ENCODE peak calls at places on chromosomes 3 and 15, in ten cellular contexts. One of them, this sample, is unnamed.

GRCh38 chr3:111999924-112000835 is 1.5 kb downstream of the TAGLN3 start:
- DNase-seq in HTR-8/SVneo: no peak
- DNase-seq in stimulated activated CD8-positive, alpha-beta memory T cell treated with anti-CD3 and anti-CD28 coated beads, Interleukin-15, amount 100 ng/mL, for 24 hours: no peak
- DNase-seq in AG04449: no peak
- DNase-seq in upper lobe of right lung: no peak
- DNase-seq in central memory CD4-positive, alpha-beta T cell: no peak
- DNase-seq in activated naive CD4-positive, alpha-beta T cell: no peak
- DNase-seq in DMS53: no peak
- DNase-seq in right lobe of liver: no peak
- DNase-seq in HEK293T: no peak
- DNase-seq in this sample: no peak

GRCh38 chr15:35932541-35932940 is 386.6 kb upstream of the DPH6 start:
- DNase-seq in HTR-8/SVneo: no peak
- DNase-seq in stimulated activated CD8-positive, alpha-beta memory T cell treated with anti-CD3 and anti-CD28 coated beads, Interleukin-15, amount 100 ng/mL, for 24 hours: no peak
- DNase-seq in AG04449: no peak
- DNase-seq in upper lobe of right lung: no peak
- DNase-seq in central memory CD4-positive, alpha-beta T cell: no peak
- DNase-seq in activated naive CD4-positive, alpha-beta T cell: no peak
- DNase-seq in DMS53: no peak
- DNase-seq in right lobe of liver: no peak
- DNase-seq in HEK293T: no peak
- DNase-seq in this sample: no peak

GRCh38 chr3:36907911-36908646 is 36.8 kb downstream of the TRANK1 start:
- DNase-seq in HTR-8/SVneo: peak
- DNase-seq in stimulated activated CD8-positive, alpha-beta memory T cell treated with anti-CD3 and anti-CD28 coated beads, Interleukin-15, amount 100 ng/mL, for 24 hours: no peak
- DNase-seq in AG04449: no peak
- DNase-seq in upper lobe of right lung: no peak
- DNase-seq in central memory CD4-positive, alpha-beta T cell: peak
- DNase-seq in activated naive CD4-positive, alpha-beta T cell: peak
- DNase-seq in DMS53: peak
- DNase-seq in right lobe of liver: peak
- DNase-seq in HEK293T: no peak
- DNase-seq in this sample: peak

GRCh38 chr15:72835289-72835890 is 51.8 kb upstream of the ADPGK start:
- DNase-seq in HTR-8/SVneo: no peak
- DNase-seq in stimulated activated CD8-positive, alpha-beta memory T cell treated with anti-CD3 and anti-CD28 coated beads, Interleukin-15, amount 100 ng/mL, for 24 hours: no peak
- DNase-seq in AG04449: no peak
- DNase-seq in upper lobe of right lung: no peak
- DNase-seq in central memory CD4-positive, alpha-beta T cell: no peak
- DNase-seq in activated naive CD4-positive, alpha-beta T cell: no peak
- DNase-seq in DMS53: peak
- DNase-seq in right lobe of liver: no peak
- DNase-seq in HEK293T: peak
- DNase-seq in this sample: no peak

GRCh38 chr15:97902140-97902780 is 58.2 kb upstream of the ARRDC4 start:
- DNase-seq in HTR-8/SVneo: no peak
- DNase-seq in stimulated activated CD8-positive, alpha-beta memory T cell treated with anti-CD3 and anti-CD28 coated beads, Interleukin-15, amount 100 ng/mL, for 24 hours: no peak
- DNase-seq in AG04449: no peak
- DNase-seq in upper lobe of right lung: no peak
- DNase-seq in central memory CD4-positive, alpha-beta T cell: no peak
- DNase-seq in activated naive CD4-positive, alpha-beta T cell: no peak
- DNase-seq in DMS53: no peak
- DNase-seq in right lobe of liver: no peak
- DNase-seq in HEK293T: no peak
- DNase-seq in this sample: no peak

GRCh38 chr15:75738647-75739325 is 26.1 kb upstream of the CSPG4 start:
- DNase-seq in HTR-8/SVneo: peak
- DNase-seq in stimulated activated CD8-positive, alpha-beta memory T cell treated with anti-CD3 and anti-CD28 coated beads, Interleukin-15, amount 100 ng/mL, for 24 hours: peak
- DNase-seq in AG04449: no peak
- DNase-seq in upper lobe of right lung: peak
- DNase-seq in central memory CD4-positive, alpha-beta T cell: peak
- DNase-seq in activated naive CD4-positive, alpha-beta T cell: peak
- DNase-seq in DMS53: peak
- DNase-seq in right lobe of liver: peak
- DNase-seq in HEK293T: peak
- DNase-seq in this sample: peak

GRCh38 chr3:156274791-156275190 is 154.4 kb downstream of the KCNAB1 start:
- DNase-seq in HTR-8/SVneo: no peak
- DNase-seq in stimulated activated CD8-positive, alpha-beta memory T cell treated with anti-CD3 and anti-CD28 coated beads, Interleukin-15, amount 100 ng/mL, for 24 hours: no peak
- DNase-seq in AG04449: no peak
- DNase-seq in upper lobe of right lung: no peak
- DNase-seq in central memory CD4-positive, alpha-beta T cell: no peak
- DNase-seq in activated naive CD4-positive, alpha-beta T cell: no peak
- DNase-seq in DMS53: no peak
- DNase-seq in right lobe of liver: no peak
- DNase-seq in HEK293T: no peak
- DNase-seq in this sample: no peak

GRCh38 chr15:63067976-63068743 is 25.6 kb downstream of the TPM1 start:
- DNase-seq in HTR-8/SVneo: no peak
- DNase-seq in stimulated activated CD8-positive, alpha-beta memory T cell treated with anti-CD3 and anti-CD28 coated beads, Interleukin-15, amount 100 ng/mL, for 24 hours: no peak
- DNase-seq in AG04449: no peak
- DNase-seq in upper lobe of right lung: no peak
- DNase-seq in central memory CD4-positive, alpha-beta T cell: no peak
- DNase-seq in activated naive CD4-positive, alpha-beta T cell: no peak
- DNase-seq in DMS53: no peak
- DNase-seq in right lobe of liver: no peak
- DNase-seq in HEK293T: no peak
- DNase-seq in this sample: no peak

GRCh38 chr15:101604124-101604874 is 47.9 kb downstream of the TM2D3 start:
- DNase-seq in HTR-8/SVneo: no peak
- DNase-seq in stimulated activated CD8-positive, alpha-beta memory T cell treated with anti-CD3 and anti-CD28 coated beads, Interleukin-15, amount 100 ng/mL, for 24 hours: no peak
- DNase-seq in AG04449: no peak
- DNase-seq in upper lobe of right lung: no peak
- DNase-seq in central memory CD4-positive, alpha-beta T cell: no peak
- DNase-seq in activated naive CD4-positive, alpha-beta T cell: no peak
- DNase-seq in DMS53: no peak
- DNase-seq in right lobe of liver: no peak
- DNase-seq in HEK293T: peak
- DNase-seq in this sample: no peak

GRCh38 chr15:58227706-58228543 is 89.7 kb downstream of the AQP9 start:
- DNase-seq in HTR-8/SVneo: peak
- DNase-seq in stimulated activated CD8-positive, alpha-beta memory T cell treated with anti-CD3 and anti-CD28 coated beads, Interleukin-15, amount 100 ng/mL, for 24 hours: peak
- DNase-seq in AG04449: peak
- DNase-seq in upper lobe of right lung: peak
- DNase-seq in central memory CD4-positive, alpha-beta T cell: peak
- DNase-seq in activated naive CD4-positive, alpha-beta T cell: peak
- DNase-seq in DMS53: peak
- DNase-seq in right lobe of liver: peak
- DNase-seq in HEK293T: peak
- DNase-seq in this sample: peak

GRCh38 chr15:70014860-70015490 is 82.7 kb downstream of the TLE3 start:
- DNase-seq in HTR-8/SVneo: no peak
- DNase-seq in stimulated activated CD8-positive, alpha-beta memory T cell treated with anti-CD3 and anti-CD28 coated beads, Interleukin-15, amount 100 ng/mL, for 24 hours: no peak
- DNase-seq in AG04449: no peak
- DNase-seq in upper lobe of right lung: peak
- DNase-seq in central memory CD4-positive, alpha-beta T cell: no peak
- DNase-seq in activated naive CD4-positive, alpha-beta T cell: no peak
- DNase-seq in DMS53: peak
- DNase-seq in right lobe of liver: no peak
- DNase-seq in HEK293T: no peak
- DNase-seq in this sample: no peak

GRCh38 chr3:98807565-98807964 is 44.4 kb downstream of the ST3GAL6 start:
- DNase-seq in HTR-8/SVneo: no peak
- DNase-seq in stimulated activated CD8-positive, alpha-beta memory T cell treated with anti-CD3 and anti-CD28 coated beads, Interleukin-15, amount 100 ng/mL, for 24 hours: no peak
- DNase-seq in AG04449: no peak
- DNase-seq in upper lobe of right lung: no peak
- DNase-seq in central memory CD4-positive, alpha-beta T cell: no peak
- DNase-seq in activated naive CD4-positive, alpha-beta T cell: no peak
- DNase-seq in DMS53: no peak
- DNase-seq in right lobe of liver: no peak
- DNase-seq in HEK293T: no peak
- DNase-seq in this sample: no peak

GRCh38 chr3:181264491-181264890 is 275.0 kb upstream of the DNAJC19 start:
- DNase-seq in HTR-8/SVneo: no peak
- DNase-seq in stimulated activated CD8-positive, alpha-beta memory T cell treated with anti-CD3 and anti-CD28 coated beads, Interleukin-15, amount 100 ng/mL, for 24 hours: no peak
- DNase-seq in AG04449: no peak
- DNase-seq in upper lobe of right lung: no peak
- DNase-seq in central memory CD4-positive, alpha-beta T cell: no peak
- DNase-seq in activated naive CD4-positive, alpha-beta T cell: no peak
- DNase-seq in DMS53: no peak
- DNase-seq in right lobe of liver: no peak
- DNase-seq in HEK293T: no peak
- DNase-seq in this sample: no peak

GRCh38 chr3:36700537-36701248 is 63.7 kb downstream of the DCLK3 start:
- DNase-seq in HTR-8/SVneo: peak
- DNase-seq in stimulated activated CD8-positive, alpha-beta memory T cell treated with anti-CD3 and anti-CD28 coated beads, Interleukin-15, amount 100 ng/mL, for 24 hours: no peak
- DNase-seq in AG04449: no peak
- DNase-seq in upper lobe of right lung: peak
- DNase-seq in central memory CD4-positive, alpha-beta T cell: no peak
- DNase-seq in activated naive CD4-positive, alpha-beta T cell: no peak
- DNase-seq in DMS53: peak
- DNase-seq in right lobe of liver: peak
- DNase-seq in HEK293T: peak
- DNase-seq in this sample: peak

GRCh38 chr3:70488131-70488530 is 175.7 kb upstream of the MDFIC2 start:
- DNase-seq in HTR-8/SVneo: no peak
- DNase-seq in stimulated activated CD8-positive, alpha-beta memory T cell treated with anti-CD3 and anti-CD28 coated beads, Interleukin-15, amount 100 ng/mL, for 24 hours: no peak
- DNase-seq in AG04449: no peak
- DNase-seq in upper lobe of right lung: no peak
- DNase-seq in central memory CD4-positive, alpha-beta T cell: no peak
- DNase-seq in activated naive CD4-positive, alpha-beta T cell: no peak
- DNase-seq in DMS53: no peak
- DNase-seq in right lobe of liver: no peak
- DNase-seq in HEK293T: no peak
- DNase-seq in this sample: no peak

GRCh38 chr15:88681610-88682221 is 42.9 kb downstream of the ISG20 start:
- DNase-seq in HTR-8/SVneo: no peak
- DNase-seq in stimulated activated CD8-positive, alpha-beta memory T cell treated with anti-CD3 and anti-CD28 coated beads, Interleukin-15, amount 100 ng/mL, for 24 hours: no peak
- DNase-seq in AG04449: no peak
- DNase-seq in upper lobe of right lung: no peak
- DNase-seq in central memory CD4-positive, alpha-beta T cell: no peak
- DNase-seq in activated naive CD4-positive, alpha-beta T cell: no peak
- DNase-seq in DMS53: no peak
- DNase-seq in right lobe of liver: peak
- DNase-seq in HEK293T: no peak
- DNase-seq in this sample: no peak

GRCh38 chr15:76393614-76394013 is 57.0 kb downstream of the ISL2 start:
- DNase-seq in HTR-8/SVneo: no peak
- DNase-seq in stimulated activated CD8-positive, alpha-beta memory T cell treated with anti-CD3 and anti-CD28 coated beads, Interleukin-15, amount 100 ng/mL, for 24 hours: no peak
- DNase-seq in AG04449: no peak
- DNase-seq in upper lobe of right lung: no peak
- DNase-seq in central memory CD4-positive, alpha-beta T cell: no peak
- DNase-seq in activated naive CD4-positive, alpha-beta T cell: no peak
- DNase-seq in DMS53: no peak
- DNase-seq in right lobe of liver: no peak
- DNase-seq in HEK293T: no peak
- DNase-seq in this sample: no peak

GRCh38 chr3:151584603-151585002 is 123.7 kb upstream of the IGSF10 start:
- DNase-seq in HTR-8/SVneo: no peak
- DNase-seq in stimulated activated CD8-positive, alpha-beta memory T cell treated with anti-CD3 and anti-CD28 coated beads, Interleukin-15, amount 100 ng/mL, for 24 hours: no peak
- DNase-seq in AG04449: no peak
- DNase-seq in upper lobe of right lung: no peak
- DNase-seq in central memory CD4-positive, alpha-beta T cell: no peak
- DNase-seq in activated naive CD4-positive, alpha-beta T cell: no peak
- DNase-seq in DMS53: peak
- DNase-seq in right lobe of liver: no peak
- DNase-seq in HEK293T: no peak
- DNase-seq in this sample: no peak

GRCh38 chr15:82864967-82865366 is 55.5 kb downstream of the WHAMM start:
- DNase-seq in HTR-8/SVneo: no peak
- DNase-seq in stimulated activated CD8-positive, alpha-beta memory T cell treated with anti-CD3 and anti-CD28 coated beads, Interleukin-15, amount 100 ng/mL, for 24 hours: no peak
- DNase-seq in AG04449: no peak
- DNase-seq in upper lobe of right lung: no peak
- DNase-seq in central memory CD4-positive, alpha-beta T cell: no peak
- DNase-seq in activated naive CD4-positive, alpha-beta T cell: no peak
- DNase-seq in DMS53: no peak
- DNase-seq in right lobe of liver: no peak
- DNase-seq in HEK293T: no peak
- DNase-seq in this sample: no peak

GRCh38 chr15:44541282-44541958 is 4.5 kb downstream of the EIF3J start:
- DNase-seq in HTR-8/SVneo: peak
- DNase-seq in stimulated activated CD8-positive, alpha-beta memory T cell treated with anti-CD3 and anti-CD28 coated beads, Interleukin-15, amount 100 ng/mL, for 24 hours: no peak
- DNase-seq in AG04449: peak
- DNase-seq in upper lobe of right lung: no peak
- DNase-seq in central memory CD4-positive, alpha-beta T cell: no peak
- DNase-seq in activated naive CD4-positive, alpha-beta T cell: no peak
- DNase-seq in DMS53: no peak
- DNase-seq in right lobe of liver: no peak
- DNase-seq in HEK293T: no peak
- DNase-seq in this sample: peak

GRCh38 chr3:172065967-172066762 is 26.8 kb downstream of the FNDC3B start:
- DNase-seq in HTR-8/SVneo: no peak
- DNase-seq in stimulated activated CD8-positive, alpha-beta memory T cell treated with anti-CD3 and anti-CD28 coated beads, Interleukin-15, amount 100 ng/mL, for 24 hours: no peak
- DNase-seq in AG04449: no peak
- DNase-seq in upper lobe of right lung: no peak
- DNase-seq in central memory CD4-positive, alpha-beta T cell: no peak
- DNase-seq in activated naive CD4-positive, alpha-beta T cell: no peak
- DNase-seq in DMS53: peak
- DNase-seq in right lobe of liver: no peak
- DNase-seq in HEK293T: no peak
- DNase-seq in this sample: peak

GRCh38 chr15:60523056-60523455 is 44.1 kb upstream of the ICE2 start:
- DNase-seq in HTR-8/SVneo: no peak
- DNase-seq in stimulated activated CD8-positive, alpha-beta memory T cell treated with anti-CD3 and anti-CD28 coated beads, Interleukin-15, amount 100 ng/mL, for 24 hours: no peak
- DNase-seq in AG04449: no peak
- DNase-seq in upper lobe of right lung: no peak
- DNase-seq in central memory CD4-positive, alpha-beta T cell: no peak
- DNase-seq in activated naive CD4-positive, alpha-beta T cell: no peak
- DNase-seq in DMS53: no peak
- DNase-seq in right lobe of liver: no peak
- DNase-seq in HEK293T: no peak
- DNase-seq in this sample: no peak

GRCh38 chr3:50651875-50652529 is 22.7 kb upstream of the DOCK3 start:
- DNase-seq in HTR-8/SVneo: no peak
- DNase-seq in stimulated activated CD8-positive, alpha-beta memory T cell treated with anti-CD3 and anti-CD28 coated beads, Interleukin-15, amount 100 ng/mL, for 24 hours: no peak
- DNase-seq in AG04449: no peak
- DNase-seq in upper lobe of right lung: no peak
- DNase-seq in central memory CD4-positive, alpha-beta T cell: no peak
- DNase-seq in activated naive CD4-positive, alpha-beta T cell: no peak
- DNase-seq in DMS53: no peak
- DNase-seq in right lobe of liver: no peak
- DNase-seq in HEK293T: no peak
- DNase-seq in this sample: no peak

GRCh38 chr15:62403164-62403809 is 238.2 kb upstream of the C2CD4B start:
- DNase-seq in HTR-8/SVneo: peak
- DNase-seq in stimulated activated CD8-positive, alpha-beta memory T cell treated with anti-CD3 and anti-CD28 coated beads, Interleukin-15, amount 100 ng/mL, for 24 hours: no peak
- DNase-seq in AG04449: no peak
- DNase-seq in upper lobe of right lung: no peak
- DNase-seq in central memory CD4-positive, alpha-beta T cell: no peak
- DNase-seq in activated naive CD4-positive, alpha-beta T cell: no peak
- DNase-seq in DMS53: peak
- DNase-seq in right lobe of liver: no peak
- DNase-seq in HEK293T: no peak
- DNase-seq in this sample: peak

GRCh38 chr3:104629038-104629437 is 737.7 kb upstream of the ALCAM start:
- DNase-seq in HTR-8/SVneo: peak
- DNase-seq in stimulated activated CD8-positive, alpha-beta memory T cell treated with anti-CD3 and anti-CD28 coated beads, Interleukin-15, amount 100 ng/mL, for 24 hours: no peak
- DNase-seq in AG04449: peak
- DNase-seq in upper lobe of right lung: no peak
- DNase-seq in central memory CD4-positive, alpha-beta T cell: no peak
- DNase-seq in activated naive CD4-positive, alpha-beta T cell: no peak
- DNase-seq in DMS53: no peak
- DNase-seq in right lobe of liver: no peak
- DNase-seq in HEK293T: no peak
- DNase-seq in this sample: no peak

GRCh38 chr3:11464356-11464755 is 179.4 kb downstream of the VGLL4 start:
- DNase-seq in HTR-8/SVneo: no peak
- DNase-seq in stimulated activated CD8-positive, alpha-beta memory T cell treated with anti-CD3 and anti-CD28 coated beads, Interleukin-15, amount 100 ng/mL, for 24 hours: no peak
- DNase-seq in AG04449: no peak
- DNase-seq in upper lobe of right lung: no peak
- DNase-seq in central memory CD4-positive, alpha-beta T cell: no peak
- DNase-seq in activated naive CD4-positive, alpha-beta T cell: no peak
- DNase-seq in DMS53: no peak
- DNase-seq in right lobe of liver: no peak
- DNase-seq in HEK293T: no peak
- DNase-seq in this sample: no peak

GRCh38 chr15:53160092-53160704 is 370.1 kb upstream of the ONECUT1 start:
- DNase-seq in HTR-8/SVneo: no peak
- DNase-seq in stimulated activated CD8-positive, alpha-beta memory T cell treated with anti-CD3 and anti-CD28 coated beads, Interleukin-15, amount 100 ng/mL, for 24 hours: no peak
- DNase-seq in AG04449: no peak
- DNase-seq in upper lobe of right lung: no peak
- DNase-seq in central memory CD4-positive, alpha-beta T cell: no peak
- DNase-seq in activated naive CD4-positive, alpha-beta T cell: no peak
- DNase-seq in DMS53: peak
- DNase-seq in right lobe of liver: peak
- DNase-seq in HEK293T: no peak
- DNase-seq in this sample: peak

GRCh38 chr3:114178770-114179368 is at the start of gene DRD3:
- DNase-seq in HTR-8/SVneo: no peak
- DNase-seq in stimulated activated CD8-positive, alpha-beta memory T cell treated with anti-CD3 and anti-CD28 coated beads, Interleukin-15, amount 100 ng/mL, for 24 hours: no peak
- DNase-seq in AG04449: no peak
- DNase-seq in upper lobe of right lung: no peak
- DNase-seq in central memory CD4-positive, alpha-beta T cell: no peak
- DNase-seq in activated naive CD4-positive, alpha-beta T cell: no peak
- DNase-seq in DMS53: no peak
- DNase-seq in right lobe of liver: no peak
- DNase-seq in HEK293T: peak
- DNase-seq in this sample: peak

This sample was measured in A549.